ENCODE peak calls at places on chromosome 17, in six cellular contexts. L is uterus, V is body of pancreas, G is heart left ventricle, P is gastrocnemius medialis, N is tibial nerve. F is an unnamed sample.

GRCh38 chr17:42288985-42289862 is 926 bp downstream of the STAT5A start:
- DNase-seq in L (peak), V (peak), G (no peak), P (no peak), N (no peak), F (peak)

GRCh38 chr17:36544049-36544319 is 735 bp upstream of the GGNBP2 start:
- DNase-seq in L (peak), V (no peak), G (peak), P (peak), N (no peak), F (peak)

GRCh38 chr17:50060951-50061712 is 5.2 kb downstream of the ITGA3 start:
- DNase-seq in L (peak), V (peak), G (peak), P (peak), N (no peak), F (no peak)

GRCh38 chr17:67531291-67531690 is 154.2 kb downstream of the PITPNC1 start:
- DNase-seq in L (no peak), V (peak), G (no peak), P (no peak), N (no peak), F (peak)

GRCh38 chr17:19345486-19346350 is 16.8 kb downstream of the B9D1 start:
- DNase-seq in L (peak), V (no peak), G (no peak), P (no peak), N (no peak), F (no peak)

GRCh38 chr17:76558210-76559095 is 18.6 kb downstream of the PRCD start:
- DNase-seq in L (no peak), V (no peak), G (no peak), P (no peak), N (no peak), F (no peak)

GRCh38 chr17:71251276-71251675 is 869.5 kb upstream of the SOX9 start:
- DNase-seq in L (no peak), V (no peak), G (no peak), P (no peak), N (no peak), F (no peak)

GRCh38 chr17:72952641-72953313 is 139.7 kb downstream of the SLC39A11 start:
- DNase-seq in L (no peak), V (no peak), G (no peak), P (no peak), N (no peak), F (no peak)

GRCh38 chr17:50079334-50080095 is 15.6 kb upstream of the PDK2 start:
- DNase-seq in L (no peak), V (no peak), G (no peak), P (no peak), N (no peak), F (no peak)

GRCh38 chr17:50148226-50149098 is 2.0 kb downstream of the PPP1R9B start:
- DNase-seq in L (peak), V (peak), G (peak), P (no peak), N (peak), F (no peak)

GRCh38 chr17:15498107-15498506 is 30.7 kb upstream of the CDRT4 start:
- DNase-seq in L (no peak), V (no peak), G (no peak), P (no peak), N (no peak), F (no peak)

GRCh38 chr17:7558544-7559306 is at the start of gene TNFSF13:
- DNase-seq in L (no peak), V (peak), G (peak), P (no peak), N (peak), F (no peak)

GRCh38 chr17:50425682-50426471 is at the start of gene ACSF2:
- DNase-seq in L (peak), V (peak), G (peak), P (peak), N (peak), F (no peak)

GRCh38 chr17:48604770-48605329 is at the start of gene HOXB6:
- DNase-seq in L (no peak), V (no peak), G (no peak), P (no peak), N (no peak), F (no peak)

GRCh38 chr17:31008374-31009035 is 37.7 kb downstream of the RNF135 start:
- DNase-seq in L (peak), V (peak), G (peak), P (no peak), N (peak), F (peak)

GRCh38 chr17:65564793-65565192 is 3.3 kb upstream of the AXIN2 start:
- DNase-seq in L (peak), V (peak), G (peak), P (no peak), N (no peak), F (peak)

GRCh38 chr17:14672830-14673229 is 371.9 kb downstream of the HS3ST3B1 start:
- DNase-seq in L (no peak), V (peak), G (no peak), P (no peak), N (no peak), F (no peak)

GRCh38 chr17:72635034-72635654 is 457.3 kb downstream of the SLC39A11 start:
- DNase-seq in L (no peak), V (no peak), G (no peak), P (no peak), N (no peak), F (no peak)

GRCh38 chr17:48618366-48618896 is 3.3 kb upstream of the HOXB8 start:
- DNase-seq in L (peak), V (peak), G (peak), P (peak), N (peak), F (peak)

GRCh38 chr17:33981713-33982601 is 273.1 kb upstream of the CCL2 start:
- DNase-seq in L (no peak), V (peak), G (no peak), P (no peak), N (no peak), F (no peak)

DNA sequence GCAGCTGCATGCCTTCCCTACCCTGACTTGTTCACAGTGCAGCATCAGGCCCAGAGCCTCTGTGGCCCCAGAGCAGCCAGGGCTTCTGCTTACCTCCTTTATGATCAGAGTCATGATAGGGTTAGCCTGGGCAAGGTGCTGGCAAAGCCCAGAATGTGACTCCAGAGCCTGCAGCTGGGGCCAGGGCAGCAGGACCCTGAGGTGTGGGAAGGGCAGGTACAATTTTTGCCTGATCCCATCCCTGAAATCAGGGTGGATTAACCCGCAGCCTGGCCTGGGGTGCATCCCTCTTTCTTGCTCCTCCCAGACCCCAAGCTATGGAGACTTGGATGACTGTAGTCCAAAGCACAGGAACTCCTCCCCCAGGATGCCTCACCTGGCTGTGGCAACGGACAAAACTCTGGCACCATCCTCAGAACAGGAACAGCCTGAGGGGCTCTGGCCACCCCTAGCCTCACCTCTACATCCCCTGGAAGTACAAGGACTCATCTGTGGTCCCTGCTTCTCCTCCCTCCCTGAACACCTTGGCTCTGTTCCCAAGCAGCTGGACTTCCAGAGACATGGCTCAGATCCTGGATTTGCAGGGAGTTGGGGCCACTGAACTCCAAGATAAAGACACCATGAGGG is 4.9 kb upstream of the DCAF7 start:
- DNase-seq in L (no peak), V (no peak), G (no peak), P (no peak), N (no peak), F (peak)
- H3K27ac ChIP-seq in L (no peak), V (no peak), G (no peak), P (no peak), N (no peak), F (no peak)

DNA sequence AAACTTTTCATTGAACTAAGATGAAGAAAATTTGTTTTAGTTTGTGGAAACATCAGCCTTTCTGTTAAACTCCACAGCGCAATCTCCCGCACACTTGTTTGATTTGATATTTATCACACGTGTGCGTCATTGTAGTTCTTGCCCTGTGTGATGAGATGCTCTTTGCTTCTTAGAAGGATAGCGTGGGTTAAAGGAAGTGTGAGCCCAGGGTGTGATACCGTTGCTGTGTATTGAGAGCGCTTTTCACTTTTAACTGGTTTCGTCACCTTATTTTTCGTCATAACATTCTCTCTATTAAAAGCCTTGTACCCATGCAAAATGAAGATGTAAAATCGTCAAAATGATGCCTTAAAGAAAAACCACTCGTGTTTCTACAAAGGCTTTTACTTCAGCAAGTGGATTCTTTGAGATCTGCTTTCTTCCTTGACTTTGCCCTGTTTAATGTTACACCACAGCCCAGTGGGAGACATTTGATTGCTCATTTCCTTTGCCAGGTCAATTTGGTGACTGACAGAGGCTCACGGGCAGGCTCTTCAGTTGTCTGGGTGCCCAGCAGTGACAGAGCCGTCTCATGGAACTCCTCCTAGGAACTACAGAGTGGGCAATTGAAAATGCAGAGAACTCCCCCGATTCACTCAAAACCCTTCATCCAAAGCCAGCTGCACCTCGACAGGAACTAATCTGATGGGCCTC is 61.1 kb downstream of the RPA1 start:
- DNase-seq in L (no peak), V (no peak), G (no peak), P (no peak), N (no peak), F (no peak)
- H3K4me3 ChIP-seq in L (no peak), V (no peak), G (no peak), P (no peak), N (no peak), F (no peak)

GRCh38 chr17:27670791-27671590 is 40.0 kb downstream of the LGALS9 start:
- DNase-seq in L (no peak), V (no peak), G (no peak), P (no peak), N (no peak), F (no peak)
- TF ChIP-seq CTCF in L (no peak), V (no peak), G (no peak), P (no peak), N (no peak), F (no peak)

DNA sequence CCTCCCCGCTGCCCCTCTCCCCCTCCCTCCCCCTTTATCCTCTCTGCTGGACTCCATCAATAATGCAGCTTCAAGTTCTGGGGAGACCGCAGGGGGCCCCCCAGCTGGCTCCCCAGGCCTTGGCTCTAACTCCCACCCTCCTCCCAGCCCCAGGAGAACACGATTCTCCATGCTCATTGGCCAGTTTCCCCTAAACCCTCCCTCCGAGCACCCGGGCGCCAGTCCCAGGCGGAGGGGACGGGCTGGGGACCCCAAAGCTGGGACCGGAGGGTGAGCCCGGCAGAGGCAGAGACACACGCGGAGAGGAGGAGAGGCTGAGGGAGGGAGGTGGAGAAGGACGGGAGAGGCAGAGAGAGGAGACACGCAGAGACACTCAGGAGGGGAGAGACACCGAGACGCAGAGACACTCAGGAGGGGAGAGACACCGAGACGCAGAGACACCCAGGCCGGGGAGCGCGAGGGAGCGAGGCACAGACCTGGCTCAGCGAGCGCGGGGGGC is at the start of gene PPP1R1B:
- DNase-seq in L (no peak), V (peak), G (no peak), P (no peak), N (no peak), F (no peak)
- H3K27ac ChIP-seq in L (no peak), V (peak), G (no peak), P (no peak), N (peak), F (peak)

GRCh38 chr17:18158022-18158600 is 25.5 kb upstream of the ALKBH5 start:
- DNase-seq in L (peak), V (peak), G (peak), P (peak), N (peak), F (peak)
- H3K4me3 ChIP-seq in L (peak), V (peak), G (peak), P (peak), N (peak), F (peak)

GRCh38 chr17:13572581-13572980 is 29.1 kb downstream of the HS3ST3A1 start:
- DNase-seq in L (no peak), V (no peak), G (no peak), P (no peak), N (no peak), F (no peak)

GRCh38 chr17:13575466-13575865 is 26.3 kb downstream of the HS3ST3A1 start:
- DNase-seq in L (no peak), V (no peak), G (no peak), P (no peak), N (no peak), F (no peak)

GRCh38 chr17:13581925-13582324 is 19.8 kb downstream of the HS3ST3A1 start:
- DNase-seq in L (no peak), V (no peak), G (no peak), P (no peak), N (no peak), F (no peak)

GRCh38 chr17:13575922-13576419 is 25.8 kb downstream of the HS3ST3A1 start:
- DNase-seq in L (no peak), V (no peak), G (no peak), P (no peak), N (no peak), F (no peak)

DNA sequence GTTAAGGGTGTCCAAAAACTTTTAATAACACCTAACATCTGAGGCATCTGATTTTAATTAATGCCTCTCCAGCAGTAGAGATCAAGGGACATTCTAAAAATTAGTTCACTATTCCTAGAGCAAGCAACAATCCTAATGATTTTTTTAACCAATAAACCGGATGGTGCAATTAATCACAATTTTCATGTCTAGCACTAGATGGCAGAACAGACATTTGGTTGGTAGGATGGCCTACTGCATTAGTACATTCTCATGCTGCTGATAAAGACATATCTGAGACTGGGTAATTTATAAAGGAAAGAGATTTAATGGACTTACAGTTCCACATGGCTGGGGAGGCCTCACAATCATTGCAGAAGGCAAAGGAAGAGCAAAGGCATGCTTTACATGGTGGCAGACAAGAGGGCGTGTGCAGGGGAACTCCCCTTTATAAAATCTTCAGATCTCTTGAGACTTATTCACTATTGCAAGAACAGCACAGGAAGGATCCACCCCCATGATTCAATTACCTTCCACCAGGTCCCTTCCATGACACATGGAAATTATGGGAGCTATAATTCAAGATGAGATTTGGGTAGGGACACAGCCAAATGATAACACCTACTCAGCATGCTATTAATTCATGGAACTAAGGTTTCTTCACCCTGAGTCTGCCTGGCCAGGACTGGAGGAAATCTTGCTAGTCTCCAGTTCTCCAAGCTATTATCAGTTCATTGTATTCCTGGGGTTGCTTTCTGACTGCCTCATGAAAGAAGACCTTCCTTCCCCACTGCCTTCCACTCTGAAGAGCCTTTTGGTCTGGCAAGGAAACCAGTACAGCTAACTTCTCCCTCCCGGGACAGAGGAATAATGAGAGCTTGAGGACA is 24.8 kb downstream of the HS3ST3A1 start:
- DNase-seq in L (no peak), V (no peak), G (no peak), P (no peak), N (no peak), F (no peak)
- TF ChIP-seq CTCF in L (no peak), V (no peak), G (no peak), P (no peak), N (no peak), F (no peak)

GRCh38 chr17:81347437-81347836 is 47.8 kb upstream of the BAHCC1 start:
- DNase-seq in L (no peak), V (no peak), G (no peak), P (no peak), N (no peak), F (no peak)
- H3K27ac ChIP-seq in L (no peak), V (peak), G (no peak), P (no peak), N (no peak), F (no peak)

GRCh38 chr17:40018211-40019121 is 3.2 kb downstream of the CSF3 start:
- DNase-seq in L (peak), V (no peak), G (peak), P (peak), N (no peak), F (no peak)
- H3K4me3 ChIP-seq in L (no peak), V (no peak), G (no peak), P (peak), N (no peak), F (no peak)

GRCh38 chr17:60318830-60319229 is 73.1 kb downstream of the USP32 start:
- DNase-seq in L (no peak), V (no peak), G (no peak), P (no peak), N (no peak), F (no peak)

GRCh38 chr17:60311186-60311585 is 80.7 kb downstream of the USP32 start:
- DNase-seq in L (no peak), V (no peak), G (no peak), P (no peak), N (no peak), F (no peak)

GRCh38 chr17:60314423-60314822 is 77.5 kb downstream of the USP32 start:
- DNase-seq in L (no peak), V (no peak), G (no peak), P (no peak), N (no peak), F (no peak)

GRCh38 chr17:60311936-60312335 is 80.0 kb downstream of the USP32 start:
- DNase-seq in L (no peak), V (no peak), G (no peak), P (no peak), N (no peak), F (no peak)

DNA sequence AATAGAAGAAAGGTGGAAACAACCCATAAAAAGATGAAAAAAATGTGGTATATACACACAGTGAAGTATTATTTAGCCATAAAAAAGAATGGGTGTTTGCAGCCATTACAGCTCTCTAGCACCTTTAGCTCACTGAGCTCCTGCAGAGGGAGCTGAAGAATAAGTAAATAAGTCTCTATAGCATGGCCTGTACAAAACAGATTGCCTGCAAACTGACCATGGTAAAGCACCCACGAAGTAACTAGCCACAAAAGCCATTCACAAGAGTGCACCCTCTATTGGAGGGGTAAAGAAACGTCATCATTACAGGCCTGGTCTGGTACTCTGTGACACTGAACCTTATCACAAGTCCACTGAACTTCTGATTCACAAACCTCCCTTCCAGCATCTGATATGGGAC is 76.3 kb downstream of the USP32 start:
- DNase-seq in L (no peak), V (no peak), G (no peak), P (no peak), N (no peak), F (no peak)
- TF ChIP-seq CTCF in L (no peak), V (no peak), G (no peak), P (no peak), N (no peak), F (no peak)